ENCODE peak calls at places on chromosome 19, in five cellular contexts. One of them, this sample, is unnamed.

GRCh38 chr19:16587031-16588023 is 15.1 kb upstream of the SLC35E1 start:
- DNase-seq in A673: no peak
- DNase-seq in ovary: no peak
- DNase-seq in naive thymus-derived CD4-positive, alpha-beta T cell: peak; percentile 66
- DNase-seq in MM.1S: peak; percentile 62
- DNase-seq in this sample: peak; percentile 97

GRCh38 chr19:48330012-48330681 is 4.8 kb downstream of the EMP3 start:
- DNase-seq in A673: no peak
- DNase-seq in ovary: peak; percentile 67
- DNase-seq in naive thymus-derived CD4-positive, alpha-beta T cell: peak; percentile 90
- DNase-seq in MM.1S: peak; percentile 96
- DNase-seq in this sample: peak; percentile 97

GRCh38 chr19:43809762-43810696 is 7.8 kb upstream of the LYPD5 start:
- DNase-seq in A673: peak; percentile 73
- DNase-seq in ovary: no peak
- DNase-seq in naive thymus-derived CD4-positive, alpha-beta T cell: peak; percentile 49
- DNase-seq in MM.1S: peak; percentile 75
- DNase-seq in this sample: peak; percentile 84

GRCh38 chr19:7294571-7295212 is 478 bp upstream of the INSR start:
- DNase-seq in A673: peak; percentile 67
- DNase-seq in ovary: peak; percentile 67
- DNase-seq in naive thymus-derived CD4-positive, alpha-beta T cell: no peak
- DNase-seq in MM.1S: peak; percentile 82
- DNase-seq in this sample: no peak

GRCh38 chr19:289651-290538 is 1.3 kb downstream of the PLPP2 start:
- DNase-seq in A673: no peak
- DNase-seq in ovary: no peak
- DNase-seq in naive thymus-derived CD4-positive, alpha-beta T cell: no peak
- DNase-seq in MM.1S: peak; percentile 33
- DNase-seq in this sample: no peak

GRCh38 chr19:7063339-7063738 is 4.9 kb upstream of the MBD3L3 start:
- DNase-seq in A673: no peak
- DNase-seq in ovary: no peak
- DNase-seq in naive thymus-derived CD4-positive, alpha-beta T cell: no peak
- DNase-seq in MM.1S: no peak
- DNase-seq in this sample: no peak

GRCh38 chr19:30457484-30457883 is 85.3 kb downstream of the ZNF536 start:
- DNase-seq in A673: no peak
- DNase-seq in ovary: no peak
- DNase-seq in naive thymus-derived CD4-positive, alpha-beta T cell: no peak
- DNase-seq in MM.1S: no peak
- DNase-seq in this sample: no peak

GRCh38 chr19:39138221-39139211 is 12.9 kb downstream of the PAK4 start:
- DNase-seq in A673: no peak
- DNase-seq in ovary: no peak
- DNase-seq in naive thymus-derived CD4-positive, alpha-beta T cell: no peak
- DNase-seq in MM.1S: no peak
- DNase-seq in this sample: no peak

GRCh38 chr19:7500811-7501450 is 12.1 kb upstream of the PEX11G start:
- DNase-seq in A673: peak; percentile 80
- DNase-seq in ovary: peak; percentile 57
- DNase-seq in naive thymus-derived CD4-positive, alpha-beta T cell: no peak
- DNase-seq in MM.1S: no peak
- DNase-seq in this sample: no peak

GRCh38 chr19:51338563-51339312 is 3.2 kb downstream of the VSIG10L start:
- DNase-seq in A673: peak; percentile 86
- DNase-seq in ovary: peak; percentile 83
- DNase-seq in naive thymus-derived CD4-positive, alpha-beta T cell: peak; percentile 83
- DNase-seq in MM.1S: no peak
- DNase-seq in this sample: peak; percentile 97

GRCh38 chr19:1496714-1497577 is 6.0 kb downstream of the REEP6 start:
- DNase-seq in A673: no peak
- DNase-seq in ovary: no peak
- DNase-seq in naive thymus-derived CD4-positive, alpha-beta T cell: no peak
- DNase-seq in MM.1S: no peak
- DNase-seq in this sample: no peak

GRCh38 chr19:46784262-46785053 is 3.9 kb downstream of the SLC1A5 start:
- DNase-seq in A673: peak; percentile 95
- DNase-seq in ovary: peak; percentile 72
- DNase-seq in naive thymus-derived CD4-positive, alpha-beta T cell: no peak
- DNase-seq in MM.1S: peak; percentile 87
- DNase-seq in this sample: peak; percentile 80

GRCh38 chr19:50568321-50569022 is at the start of gene LRRC4B:
- DNase-seq in A673: peak; percentile 70
- DNase-seq in ovary: no peak
- DNase-seq in naive thymus-derived CD4-positive, alpha-beta T cell: no peak
- DNase-seq in MM.1S: no peak
- DNase-seq in this sample: no peak

GRCh38 chr19:44643605-44644390 is at the start of gene PVR:
- DNase-seq in A673: peak; percentile 76
- DNase-seq in ovary: peak; percentile 71
- DNase-seq in naive thymus-derived CD4-positive, alpha-beta T cell: peak; percentile 12
- DNase-seq in MM.1S: peak; percentile 61
- DNase-seq in this sample: no peak

GRCh38 chr19:16660763-16661479 is at the start of gene TMEM38A:
- DNase-seq in A673: peak; percentile 31
- DNase-seq in ovary: peak; percentile 55
- DNase-seq in naive thymus-derived CD4-positive, alpha-beta T cell: peak; percentile 24
- DNase-seq in MM.1S: peak; percentile 44
- DNase-seq in this sample: peak; percentile 62

GRCh38 chr19:29622191-29623070 is 16.3 kb downstream of the POP4 start:
- DNase-seq in A673: no peak
- DNase-seq in ovary: no peak
- DNase-seq in naive thymus-derived CD4-positive, alpha-beta T cell: peak; percentile 23
- DNase-seq in MM.1S: peak; percentile 34
- DNase-seq in this sample: no peak

GRCh38 chr19:8445488-8446001 is 770 bp downstream of the HNRNPM start:
- DNase-seq in A673: peak; percentile 39
- DNase-seq in ovary: peak; percentile 31
- DNase-seq in naive thymus-derived CD4-positive, alpha-beta T cell: peak; percentile 34
- DNase-seq in MM.1S: peak; percentile 37
- DNase-seq in this sample: peak; percentile 82

GRCh38 chr19:44648536-44649370 is 5.0 kb downstream of the PVR start:
- DNase-seq in A673: no peak
- DNase-seq in ovary: peak; percentile 50
- DNase-seq in naive thymus-derived CD4-positive, alpha-beta T cell: no peak
- DNase-seq in MM.1S: no peak
- DNase-seq in this sample: no peak

GRCh38 chr19:30227661-30228112 is 144.5 kb upstream of the ZNF536 start:
- DNase-seq in A673: peak; percentile 78
- DNase-seq in ovary: no peak
- DNase-seq in naive thymus-derived CD4-positive, alpha-beta T cell: no peak
- DNase-seq in MM.1S: peak; percentile 23
- DNase-seq in this sample: peak; percentile 88

GRCh38 chr19:480016-480855 is 16.1 kb upstream of the MADCAM1 start:
- DNase-seq in A673: peak; percentile 85
- DNase-seq in ovary: peak; percentile 32
- DNase-seq in naive thymus-derived CD4-positive, alpha-beta T cell: peak; percentile 47
- DNase-seq in MM.1S: no peak
- DNase-seq in this sample: peak; percentile 47

GRCh38 chr19:1754651-1755466 is 1.6 kb downstream of the ONECUT3 start:
- DNase-seq in A673: no peak
- DNase-seq in ovary: no peak
- DNase-seq in naive thymus-derived CD4-positive, alpha-beta T cell: no peak
- DNase-seq in MM.1S: no peak
- DNase-seq in this sample: no peak

GRCh38 chr19:8308891-8309291 is 733 bp upstream of the CD320 start:
- DNase-seq in A673: no peak
- DNase-seq in ovary: peak; percentile 5
- DNase-seq in naive thymus-derived CD4-positive, alpha-beta T cell: no peak
- DNase-seq in MM.1S: no peak
- DNase-seq in this sample: no peak

GRCh38 chr19:4866595-4867424 is 657 bp downstream of the PLIN3 start:
- DNase-seq in A673: peak; percentile 34
- DNase-seq in ovary: peak; percentile 70
- DNase-seq in naive thymus-derived CD4-positive, alpha-beta T cell: peak; percentile 32
- DNase-seq in MM.1S: no peak
- DNase-seq in this sample: peak; percentile 76

GRCh38 chr19:46951236-46951986 is 68.2 kb upstream of the NPAS1 start:
- DNase-seq in A673: peak; percentile 42
- DNase-seq in ovary: no peak
- DNase-seq in naive thymus-derived CD4-positive, alpha-beta T cell: no peak
- DNase-seq in MM.1S: no peak
- DNase-seq in this sample: no peak

DNA sequence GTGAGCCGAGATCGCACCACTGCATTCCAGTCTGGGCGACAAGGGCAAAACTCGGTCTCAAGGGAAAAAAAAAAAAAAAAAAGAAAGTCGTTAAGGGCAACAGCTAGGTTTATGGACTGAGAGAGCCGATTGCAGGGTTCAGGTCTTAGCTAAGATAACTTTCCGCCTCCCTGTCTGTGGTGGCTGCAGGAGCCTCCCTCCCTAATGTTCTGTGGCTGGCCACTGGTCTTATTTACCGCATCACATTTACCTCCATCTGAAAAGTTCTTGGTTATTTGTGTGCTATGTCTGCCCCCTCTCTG is 722 bp upstream of the CRTC1 start:
- DNase-seq in A673: no peak
- DNase-seq in ovary: no peak
- DNase-seq in naive thymus-derived CD4-positive, alpha-beta T cell: no peak
- DNase-seq in MM.1S: no peak
- DNase-seq in this sample: no peak
- H3K4me1 ChIP-seq in A673: peaks cover 21% of the 10 kb centered on the region
- H3K4me1 ChIP-seq in ovary: peaks cover 6% of the 10 kb centered on the region
- H3K4me1 ChIP-seq in naive thymus-derived CD4-positive, alpha-beta T cell: peaks cover 12% of the 10 kb centered on the region
- H3K4me1 ChIP-seq in MM.1S: peaks cover 13% of the 10 kb centered on the region
- H3K4me1 ChIP-seq in this sample: peaks cover 26% of the 10 kb centered on the region

GRCh38 chr19:13102666-13103584 is at the start of gene LYL1:
- DNase-seq in A673: no peak
- DNase-seq in ovary: peak; percentile 84
- DNase-seq in naive thymus-derived CD4-positive, alpha-beta T cell: no peak
- DNase-seq in MM.1S: peak; percentile 56
- DNase-seq in this sample: peak; percentile 94

GRCh38 chr19:13104848-13105646 is 2.4 kb upstream of the LYL1 start:
- DNase-seq in A673: no peak
- DNase-seq in ovary: no peak
- DNase-seq in naive thymus-derived CD4-positive, alpha-beta T cell: no peak
- DNase-seq in MM.1S: peak; percentile 52
- DNase-seq in this sample: peak; percentile 84

GRCh38 chr19:13102416-13102665 is 317 bp downstream of the LYL1 start:
- DNase-seq in A673: no peak
- DNase-seq in ovary: no peak
- DNase-seq in naive thymus-derived CD4-positive, alpha-beta T cell: no peak
- DNase-seq in MM.1S: no peak
- DNase-seq in this sample: peak; percentile 69

GRCh38 chr19:13103961-13104847 is 1.5 kb upstream of the LYL1 start:
- DNase-seq in A673: no peak
- DNase-seq in ovary: peak; percentile 41
- DNase-seq in naive thymus-derived CD4-positive, alpha-beta T cell: peak; percentile 63
- DNase-seq in MM.1S: peak; percentile 72
- DNase-seq in this sample: peak; percentile 93

GRCh38 chr19:13103585-13103923 is 896 bp upstream of the LYL1 start:
- DNase-seq in A673: no peak
- DNase-seq in ovary: no peak
- DNase-seq in naive thymus-derived CD4-positive, alpha-beta T cell: no peak
- DNase-seq in MM.1S: no peak
- DNase-seq in this sample: peak; percentile 71
- H3K27ac ChIP-seq in A673: no peak overlapping the region
- H3K27ac ChIP-seq in ovary: peak overlapping the region; percentile 39
- H3K27ac ChIP-seq in naive thymus-derived CD4-positive, alpha-beta T cell: peak overlapping the region; percentile 74
- H3K27ac ChIP-seq in MM.1S: peak overlapping the region; percentile 54
- H3K27ac ChIP-seq in this sample: peak overlapping the region; percentile 97

DNA sequence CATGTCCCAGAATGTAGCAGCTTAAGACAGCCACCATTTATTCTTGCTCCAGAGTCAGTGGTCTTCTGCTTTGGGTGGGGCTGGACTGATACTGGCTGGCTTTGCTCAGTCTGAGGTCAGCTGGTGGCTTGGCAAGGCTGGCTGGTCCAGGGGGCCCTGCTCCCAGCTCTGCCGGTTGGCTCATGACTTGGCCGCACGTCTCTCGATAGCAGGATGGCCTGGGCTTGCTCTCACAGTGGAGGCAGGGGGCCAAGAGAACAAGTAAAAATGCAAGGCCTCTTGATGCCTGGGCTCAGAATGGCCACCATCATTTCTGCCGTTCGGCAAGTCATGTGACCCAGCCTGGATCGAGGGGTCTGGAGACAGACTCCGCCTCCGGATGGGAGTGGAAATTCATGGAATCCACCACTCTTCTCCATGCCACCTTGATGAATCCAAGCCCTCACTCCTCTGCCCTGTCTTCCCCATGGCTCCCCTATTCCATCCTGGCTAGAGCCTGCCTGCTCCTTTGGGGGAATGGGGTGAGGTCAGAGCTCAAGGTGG is 13.1 kb downstream of the ACTMAP start:
- DNase-seq in A673: no peak
- DNase-seq in ovary: no peak
- DNase-seq in naive thymus-derived CD4-positive, alpha-beta T cell: no peak
- DNase-seq in MM.1S: no peak
- DNase-seq in this sample: no peak
- H3K4me1 ChIP-seq in A673: no peaks in the 10 kb centered on the region
- H3K4me1 ChIP-seq in ovary: peaks cover 4% of the 10 kb centered on the region
- H3K4me1 ChIP-seq in naive thymus-derived CD4-positive, alpha-beta T cell: no peaks in the 10 kb centered on the region
- H3K4me1 ChIP-seq in MM.1S: no peaks in the 10 kb centered on the region
- H3K4me1 ChIP-seq in this sample: no peaks in the 10 kb centered on the region

DNA sequence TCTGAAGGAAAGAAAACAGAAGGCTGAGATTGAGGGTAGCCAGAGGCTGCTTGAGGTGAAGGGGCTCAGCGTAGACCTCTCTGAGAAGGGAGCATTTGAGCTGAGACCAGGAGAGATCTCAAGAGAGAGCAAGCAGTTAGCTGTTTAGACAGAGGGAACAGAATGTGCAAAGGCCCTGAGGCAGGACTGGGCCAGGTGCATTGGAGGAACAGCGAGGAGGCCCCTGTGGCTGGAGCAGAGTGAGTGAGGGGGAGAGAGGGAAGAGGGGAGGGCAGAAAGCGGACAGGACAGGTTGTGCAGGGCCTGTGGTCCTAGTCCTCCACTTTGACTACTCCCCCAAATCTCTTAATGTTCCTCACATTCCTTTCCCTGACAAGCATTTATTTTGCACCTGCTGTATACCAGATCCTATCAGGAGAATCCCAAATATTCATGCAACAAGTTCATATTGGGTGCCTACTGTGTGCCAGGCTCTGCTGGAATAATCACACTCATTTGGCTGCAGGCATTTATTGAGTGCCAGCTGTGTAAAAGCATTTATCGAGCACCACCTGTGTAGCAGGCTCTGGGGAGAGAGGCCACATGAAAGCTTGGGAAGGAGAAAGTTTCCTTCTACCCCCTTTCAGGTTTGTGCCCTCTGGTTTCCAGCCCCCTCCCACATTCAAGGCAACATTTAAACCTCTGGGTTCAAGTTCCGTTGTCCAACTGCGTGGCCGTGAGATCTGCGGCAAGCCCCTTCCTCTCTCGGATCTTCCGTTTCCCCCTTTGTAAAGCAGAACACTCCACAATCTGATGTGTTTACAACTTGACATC is 36.5 kb downstream of the NFIC start:
- DNase-seq in A673: no peak
- DNase-seq in ovary: no peak
- DNase-seq in naive thymus-derived CD4-positive, alpha-beta T cell: no peak
- DNase-seq in MM.1S: no peak
- DNase-seq in this sample: no peak
- H3K27ac ChIP-seq in A673: peak overlapping the region; percentile 86
- H3K27ac ChIP-seq in ovary: peak overlapping the region; percentile 100
- H3K27ac ChIP-seq in naive thymus-derived CD4-positive, alpha-beta T cell: no peak overlapping the region
- H3K27ac ChIP-seq in MM.1S: no peak overlapping the region
- H3K27ac ChIP-seq in this sample: no peak overlapping the region

GRCh38 chr19:11379857-11380350 is 4.2 kb downstream of the EPOR start:
- DNase-seq in A673: no peak
- DNase-seq in ovary: no peak
- DNase-seq in naive thymus-derived CD4-positive, alpha-beta T cell: no peak
- DNase-seq in MM.1S: no peak
- DNase-seq in this sample: no peak
- H3K4me1 ChIP-seq in A673: peaks cover 33% of the 10 kb centered on the region
- H3K4me1 ChIP-seq in ovary: peaks cover 17% of the 10 kb centered on the region
- H3K4me1 ChIP-seq in naive thymus-derived CD4-positive, alpha-beta T cell: peaks cover 38% of the 10 kb centered on the region
- H3K4me1 ChIP-seq in MM.1S: peaks cover 30% of the 10 kb centered on the region
- H3K4me1 ChIP-seq in this sample: peaks cover 62% of the 10 kb centered on the region

This sample was measured in Karpas-422.